ENCODE peak calls at places on chromosome 7, in five cellular contexts. One of them, this sample, is unnamed.

GRCh38 chr7:81871606-81872265 is 101.9 kb upstream of the HGF start:
- DNase-seq in NCI-H1092 treated with DMSO at 0.1 percent for 48 hours: no peak
- DNase-seq in activated naive CD8-positive, alpha-beta T cell treated with anti-CD3 and anti-CD28 coated beads, Interleukin-2, amount 10 ng/mL, durations not matched to agents 7 days and 5 days: no peak
- DNase-seq in Caki2: no peak
- DNase-seq in heart right ventricle: no peak
- DNase-seq in this sample: no peak

GRCh38 chr7:28165971-28166955 is 14.3 kb downstream of the JAZF1 start:
- DNase-seq in NCI-H1092 treated with DMSO at 0.1 percent for 48 hours: no peak
- DNase-seq in activated naive CD8-positive, alpha-beta T cell treated with anti-CD3 and anti-CD28 coated beads, Interleukin-2, amount 10 ng/mL, durations not matched to agents 7 days and 5 days: no peak
- DNase-seq in Caki2: no peak
- DNase-seq in heart right ventricle: no peak
- DNase-seq in this sample: no peak

GRCh38 chr7:159114096-159114495 is 30.6 kb downstream of the VIPR2 start:
- DNase-seq in NCI-H1092 treated with DMSO at 0.1 percent for 48 hours: no peak
- DNase-seq in activated naive CD8-positive, alpha-beta T cell treated with anti-CD3 and anti-CD28 coated beads, Interleukin-2, amount 10 ng/mL, durations not matched to agents 7 days and 5 days: peak
- DNase-seq in Caki2: no peak
- DNase-seq in heart right ventricle: no peak
- DNase-seq in this sample: no peak

GRCh38 chr7:47032171-47032915 is 549.6 kb downstream of the TNS3 start:
- DNase-seq in NCI-H1092 treated with DMSO at 0.1 percent for 48 hours: no peak
- DNase-seq in activated naive CD8-positive, alpha-beta T cell treated with anti-CD3 and anti-CD28 coated beads, Interleukin-2, amount 10 ng/mL, durations not matched to agents 7 days and 5 days: no peak
- DNase-seq in Caki2: no peak
- DNase-seq in heart right ventricle: no peak
- DNase-seq in this sample: no peak

GRCh38 chr7:37037286-37037685 is 313.0 kb upstream of the AOAH start:
- DNase-seq in NCI-H1092 treated with DMSO at 0.1 percent for 48 hours: no peak
- DNase-seq in activated naive CD8-positive, alpha-beta T cell treated with anti-CD3 and anti-CD28 coated beads, Interleukin-2, amount 10 ng/mL, durations not matched to agents 7 days and 5 days: no peak
- DNase-seq in Caki2: no peak
- DNase-seq in heart right ventricle: no peak
- DNase-seq in this sample: no peak

GRCh38 chr7:45598697-45599520 is 24.7 kb downstream of the ADCY1 start:
- DNase-seq in NCI-H1092 treated with DMSO at 0.1 percent for 48 hours: no peak
- DNase-seq in activated naive CD8-positive, alpha-beta T cell treated with anti-CD3 and anti-CD28 coated beads, Interleukin-2, amount 10 ng/mL, durations not matched to agents 7 days and 5 days: no peak
- DNase-seq in Caki2: no peak
- DNase-seq in heart right ventricle: no peak
- DNase-seq in this sample: no peak

GRCh38 chr7:141300816-141301215 is 227.0 kb downstream of the TMEM178B start:
- DNase-seq in NCI-H1092 treated with DMSO at 0.1 percent for 48 hours: no peak
- DNase-seq in activated naive CD8-positive, alpha-beta T cell treated with anti-CD3 and anti-CD28 coated beads, Interleukin-2, amount 10 ng/mL, durations not matched to agents 7 days and 5 days: no peak
- DNase-seq in Caki2: no peak
- DNase-seq in heart right ventricle: no peak
- DNase-seq in this sample: no peak

GRCh38 chr7:42097756-42098155 is 139.3 kb downstream of the GLI3 start:
- DNase-seq in NCI-H1092 treated with DMSO at 0.1 percent for 48 hours: no peak
- DNase-seq in activated naive CD8-positive, alpha-beta T cell treated with anti-CD3 and anti-CD28 coated beads, Interleukin-2, amount 10 ng/mL, durations not matched to agents 7 days and 5 days: no peak
- DNase-seq in Caki2: no peak
- DNase-seq in heart right ventricle: no peak
- DNase-seq in this sample: no peak

GRCh38 chr7:101535333-101535732 is 93.8 kb downstream of the MYL10 start:
- DNase-seq in NCI-H1092 treated with DMSO at 0.1 percent for 48 hours: peak
- DNase-seq in activated naive CD8-positive, alpha-beta T cell treated with anti-CD3 and anti-CD28 coated beads, Interleukin-2, amount 10 ng/mL, durations not matched to agents 7 days and 5 days: no peak
- DNase-seq in Caki2: no peak
- DNase-seq in heart right ventricle: no peak
- DNase-seq in this sample: no peak

GRCh38 chr7:126303926-126304325 is 948.8 kb downstream of the GRM8 start:
- DNase-seq in NCI-H1092 treated with DMSO at 0.1 percent for 48 hours: no peak
- DNase-seq in activated naive CD8-positive, alpha-beta T cell treated with anti-CD3 and anti-CD28 coated beads, Interleukin-2, amount 10 ng/mL, durations not matched to agents 7 days and 5 days: no peak
- DNase-seq in Caki2: no peak
- DNase-seq in heart right ventricle: no peak
- DNase-seq in this sample: no peak

GRCh38 chr7:147412782-147413186 is 1177.8 kb upstream of the C7orf33 start:
- DNase-seq in NCI-H1092 treated with DMSO at 0.1 percent for 48 hours: no peak
- DNase-seq in activated naive CD8-positive, alpha-beta T cell treated with anti-CD3 and anti-CD28 coated beads, Interleukin-2, amount 10 ng/mL, durations not matched to agents 7 days and 5 days: no peak
- DNase-seq in Caki2: peak
- DNase-seq in heart right ventricle: no peak
- DNase-seq in this sample: peak

GRCh38 chr7:30755384-30756154 is 3.6 kb downstream of the INMT start:
- DNase-seq in NCI-H1092 treated with DMSO at 0.1 percent for 48 hours: peak
- DNase-seq in activated naive CD8-positive, alpha-beta T cell treated with anti-CD3 and anti-CD28 coated beads, Interleukin-2, amount 10 ng/mL, durations not matched to agents 7 days and 5 days: no peak
- DNase-seq in Caki2: no peak
- DNase-seq in heart right ventricle: peak
- DNase-seq in this sample: no peak

GRCh38 chr7:43648725-43649406 is 66.0 kb downstream of the STK17A start:
- DNase-seq in NCI-H1092 treated with DMSO at 0.1 percent for 48 hours: no peak
- DNase-seq in activated naive CD8-positive, alpha-beta T cell treated with anti-CD3 and anti-CD28 coated beads, Interleukin-2, amount 10 ng/mL, durations not matched to agents 7 days and 5 days: peak
- DNase-seq in Caki2: peak
- DNase-seq in heart right ventricle: no peak
- DNase-seq in this sample: peak

GRCh38 chr7:21960922-21961321 is 15.2 kb upstream of the CDCA7L start:
- DNase-seq in NCI-H1092 treated with DMSO at 0.1 percent for 48 hours: no peak
- DNase-seq in activated naive CD8-positive, alpha-beta T cell treated with anti-CD3 and anti-CD28 coated beads, Interleukin-2, amount 10 ng/mL, durations not matched to agents 7 days and 5 days: no peak
- DNase-seq in Caki2: peak
- DNase-seq in heart right ventricle: no peak
- DNase-seq in this sample: peak

GRCh38 chr7:13989138-13989943 is at the start of gene ETV1:
- DNase-seq in NCI-H1092 treated with DMSO at 0.1 percent for 48 hours: peak
- DNase-seq in activated naive CD8-positive, alpha-beta T cell treated with anti-CD3 and anti-CD28 coated beads, Interleukin-2, amount 10 ng/mL, durations not matched to agents 7 days and 5 days: peak
- DNase-seq in Caki2: peak
- DNase-seq in heart right ventricle: peak
- DNase-seq in this sample: no peak

GRCh38 chr7:134897936-134898335 is 88.4 kb upstream of the AGBL3 start:
- DNase-seq in NCI-H1092 treated with DMSO at 0.1 percent for 48 hours: no peak
- DNase-seq in activated naive CD8-positive, alpha-beta T cell treated with anti-CD3 and anti-CD28 coated beads, Interleukin-2, amount 10 ng/mL, durations not matched to agents 7 days and 5 days: no peak
- DNase-seq in Caki2: no peak
- DNase-seq in heart right ventricle: no peak
- DNase-seq in this sample: no peak

GRCh38 chr7:40815512-40815911 is 680.7 kb downstream of the SUGCT start:
- DNase-seq in NCI-H1092 treated with DMSO at 0.1 percent for 48 hours: no peak
- DNase-seq in activated naive CD8-positive, alpha-beta T cell treated with anti-CD3 and anti-CD28 coated beads, Interleukin-2, amount 10 ng/mL, durations not matched to agents 7 days and 5 days: no peak
- DNase-seq in Caki2: no peak
- DNase-seq in heart right ventricle: no peak
- DNase-seq in this sample: no peak

GRCh38 chr7:92448185-92448747 is 984 bp downstream of the GATAD1 start:
- DNase-seq in NCI-H1092 treated with DMSO at 0.1 percent for 48 hours: peak
- DNase-seq in activated naive CD8-positive, alpha-beta T cell treated with anti-CD3 and anti-CD28 coated beads, Interleukin-2, amount 10 ng/mL, durations not matched to agents 7 days and 5 days: peak
- DNase-seq in Caki2: peak
- DNase-seq in heart right ventricle: no peak
- DNase-seq in this sample: peak

GRCh38 chr7:151426486-151426905 is 13.4 kb downstream of the CRYGN start:
- DNase-seq in NCI-H1092 treated with DMSO at 0.1 percent for 48 hours: peak
- DNase-seq in activated naive CD8-positive, alpha-beta T cell treated with anti-CD3 and anti-CD28 coated beads, Interleukin-2, amount 10 ng/mL, durations not matched to agents 7 days and 5 days: no peak
- DNase-seq in Caki2: peak
- DNase-seq in heart right ventricle: peak
- DNase-seq in this sample: no peak

GRCh38 chr7:37016073-37016878 is 292.0 kb upstream of the AOAH start:
- DNase-seq in NCI-H1092 treated with DMSO at 0.1 percent for 48 hours: no peak
- DNase-seq in activated naive CD8-positive, alpha-beta T cell treated with anti-CD3 and anti-CD28 coated beads, Interleukin-2, amount 10 ng/mL, durations not matched to agents 7 days and 5 days: no peak
- DNase-seq in Caki2: no peak
- DNase-seq in heart right ventricle: no peak
- DNase-seq in this sample: no peak

GRCh38 chr7:18866359-18867036 is 250.9 kb downstream of the TWIST1 start:
- DNase-seq in NCI-H1092 treated with DMSO at 0.1 percent for 48 hours: no peak
- DNase-seq in activated naive CD8-positive, alpha-beta T cell treated with anti-CD3 and anti-CD28 coated beads, Interleukin-2, amount 10 ng/mL, durations not matched to agents 7 days and 5 days: no peak
- DNase-seq in Caki2: peak
- DNase-seq in heart right ventricle: no peak
- DNase-seq in this sample: peak

GRCh38 chr7:121032645-121033460 is 44.3 kb downstream of the CPED1 start:
- DNase-seq in NCI-H1092 treated with DMSO at 0.1 percent for 48 hours: no peak
- DNase-seq in activated naive CD8-positive, alpha-beta T cell treated with anti-CD3 and anti-CD28 coated beads, Interleukin-2, amount 10 ng/mL, durations not matched to agents 7 days and 5 days: no peak
- DNase-seq in Caki2: no peak
- DNase-seq in heart right ventricle: no peak
- DNase-seq in this sample: no peak

GRCh38 chr7:78770422-78771410 is 682.8 kb downstream of the MAGI2 start:
- DNase-seq in NCI-H1092 treated with DMSO at 0.1 percent for 48 hours: peak
- DNase-seq in activated naive CD8-positive, alpha-beta T cell treated with anti-CD3 and anti-CD28 coated beads, Interleukin-2, amount 10 ng/mL, durations not matched to agents 7 days and 5 days: no peak
- DNase-seq in Caki2: no peak
- DNase-seq in heart right ventricle: no peak
- DNase-seq in this sample: no peak

GRCh38 chr7:80552304-80552703 is 40.4 kb upstream of the GNAT3 start:
- DNase-seq in NCI-H1092 treated with DMSO at 0.1 percent for 48 hours: no peak
- DNase-seq in activated naive CD8-positive, alpha-beta T cell treated with anti-CD3 and anti-CD28 coated beads, Interleukin-2, amount 10 ng/mL, durations not matched to agents 7 days and 5 days: no peak
- DNase-seq in Caki2: no peak
- DNase-seq in heart right ventricle: no peak
- DNase-seq in this sample: no peak

GRCh38 chr7:24572014-24572413 is 1.2 kb upstream of the PALS2 start:
- DNase-seq in NCI-H1092 treated with DMSO at 0.1 percent for 48 hours: no peak
- DNase-seq in activated naive CD8-positive, alpha-beta T cell treated with anti-CD3 and anti-CD28 coated beads, Interleukin-2, amount 10 ng/mL, durations not matched to agents 7 days and 5 days: no peak
- DNase-seq in Caki2: no peak
- DNase-seq in heart right ventricle: no peak
- DNase-seq in this sample: no peak